ENCODE peak calls at places on chromosome 16, in six cellular contexts. One of them, this sample, is unnamed.
A peak's percentile ranks its signal among the peaks of the same experiment; 100 is the strongest.

GRCh38 chr16:72986011-72986410 is 61.9 kb downstream of the ZFHX3 start:
- DNase-seq in neural progenitor cell: no peak
- DNase-seq in heart right ventricle: peak; percentile 65
- DNase-seq in fibroblast of lung: peak; percentile 72
- DNase-seq in ovary: peak; percentile 57
- DNase-seq in MM.1S: no peak
- DNase-seq in this sample: no peak

GRCh38 chr16:80303691-80304090 is 237.1 kb upstream of the DYNLRB2 start:
- DNase-seq in neural progenitor cell: no peak
- DNase-seq in heart right ventricle: no peak
- DNase-seq in fibroblast of lung: no peak
- DNase-seq in ovary: no peak
- DNase-seq in MM.1S: no peak
- DNase-seq in this sample: no peak

GRCh38 chr16:72637306-72637705 is 410.6 kb downstream of the ZFHX3 start:
- DNase-seq in neural progenitor cell: no peak
- DNase-seq in heart right ventricle: no peak
- DNase-seq in fibroblast of lung: peak; percentile 79
- DNase-seq in ovary: no peak
- DNase-seq in MM.1S: no peak
- DNase-seq in this sample: no peak

GRCh38 chr16:22685162-22685830 is 128.7 kb upstream of the HS3ST2 start:
- DNase-seq in neural progenitor cell: no peak
- DNase-seq in heart right ventricle: peak; percentile 34
- DNase-seq in fibroblast of lung: peak; percentile 22
- DNase-seq in ovary: peak; percentile 70
- DNase-seq in MM.1S: no peak
- DNase-seq in this sample: no peak

GRCh38 chr16:19520861-19521331 is 1.0 kb downstream of the GDE1 start:
- DNase-seq in neural progenitor cell: no peak
- DNase-seq in heart right ventricle: no peak
- DNase-seq in fibroblast of lung: peak; percentile 39
- DNase-seq in ovary: no peak
- DNase-seq in MM.1S: peak; percentile 48
- DNase-seq in this sample: no peak

GRCh38 chr16:27291722-27292240 is 22.0 kb upstream of the IL4R start:
- DNase-seq in neural progenitor cell: no peak
- DNase-seq in heart right ventricle: no peak
- DNase-seq in fibroblast of lung: no peak
- DNase-seq in ovary: no peak
- DNase-seq in MM.1S: no peak
- DNase-seq in this sample: no peak

GRCh38 chr16:726438-727290 is at the start of the genes CCDC78 and HAGHL:
- DNase-seq in neural progenitor cell: peak; percentile 86
- DNase-seq in heart right ventricle: peak; percentile 54
- DNase-seq in fibroblast of lung: peak; percentile 40
- DNase-seq in ovary: peak; percentile 59
- DNase-seq in MM.1S: peak; percentile 74
- DNase-seq in this sample: peak; percentile 40

GRCh38 chr16:84848991-84849634 is 29.3 kb downstream of the CRISPLD2 start:
- DNase-seq in neural progenitor cell: no peak
- DNase-seq in heart right ventricle: no peak
- DNase-seq in fibroblast of lung: no peak
- DNase-seq in ovary: no peak
- DNase-seq in MM.1S: no peak
- DNase-seq in this sample: no peak

GRCh38 chr16:64375386-64375980 is 746.4 kb downstream of the CDH11 start:
- DNase-seq in neural progenitor cell: no peak
- DNase-seq in heart right ventricle: no peak
- DNase-seq in fibroblast of lung: no peak
- DNase-seq in ovary: no peak
- DNase-seq in MM.1S: no peak
- DNase-seq in this sample: no peak

GRCh38 chr16:86850675-86851074 is 272.3 kb downstream of the FOXL1 start:
- DNase-seq in neural progenitor cell: no peak
- DNase-seq in heart right ventricle: no peak
- DNase-seq in fibroblast of lung: no peak
- DNase-seq in ovary: no peak
- DNase-seq in MM.1S: no peak
- DNase-seq in this sample: no peak

GRCh38 chr16:84509032-84509950 is 4.8 kb upstream of the MEAK7 start:
- DNase-seq in neural progenitor cell: no peak
- DNase-seq in heart right ventricle: no peak
- DNase-seq in fibroblast of lung: no peak
- DNase-seq in ovary: peak; percentile 61
- DNase-seq in MM.1S: no peak
- DNase-seq in this sample: no peak

GRCh38 chr16:4692460-4693295 is 684 bp upstream of the NUDT16L1 start:
- DNase-seq in neural progenitor cell: peak; percentile 53
- DNase-seq in heart right ventricle: no peak
- DNase-seq in fibroblast of lung: no peak
- DNase-seq in ovary: no peak
- DNase-seq in MM.1S: peak; percentile 21
- DNase-seq in this sample: no peak

GRCh38 chr16:5003828-5004227 is 29.9 kb downstream of the NAGPA start:
- DNase-seq in neural progenitor cell: no peak
- DNase-seq in heart right ventricle: no peak
- DNase-seq in fibroblast of lung: no peak
- DNase-seq in ovary: no peak
- DNase-seq in MM.1S: no peak
- DNase-seq in this sample: no peak

GRCh38 chr16:69885722-69886121 is 65.4 kb upstream of the CLEC18A start:
- DNase-seq in neural progenitor cell: no peak
- DNase-seq in heart right ventricle: no peak
- DNase-seq in fibroblast of lung: no peak
- DNase-seq in ovary: no peak
- DNase-seq in MM.1S: no peak
- DNase-seq in this sample: no peak

GRCh38 chr16:72560617-72561016 is 388.7 kb upstream of the PMFBP1 start:
- DNase-seq in neural progenitor cell: no peak
- DNase-seq in heart right ventricle: no peak
- DNase-seq in fibroblast of lung: peak; percentile 5
- DNase-seq in ovary: no peak
- DNase-seq in MM.1S: no peak
- DNase-seq in this sample: no peak

GRCh38 chr16:67429053-67429798 is 1.7 kb upstream of the HSD11B2 start:
- DNase-seq in neural progenitor cell: no peak
- DNase-seq in heart right ventricle: no peak
- DNase-seq in fibroblast of lung: no peak
- DNase-seq in ovary: no peak
- DNase-seq in MM.1S: no peak
- DNase-seq in this sample: no peak
- H3K4me1 ChIP-seq in neural progenitor cell: peaks cover 30% of the 10 kb centered on the region
- H3K4me1 ChIP-seq in heart right ventricle: peaks cover 11% of the 10 kb centered on the region
- H3K4me1 ChIP-seq in fibroblast of lung: peaks cover 5% of the 10 kb centered on the region
- H3K4me1 ChIP-seq in ovary: peaks cover 4% of the 10 kb centered on the region
- H3K4me1 ChIP-seq in MM.1S: no peaks in the 10 kb centered on the region
- H3K4me1 ChIP-seq in this sample: no peaks in the 10 kb centered on the region

GRCh38 chr16:88803264-88803987 is at the start of gene CDT1:
- DNase-seq in neural progenitor cell: peak; percentile 92
- DNase-seq in heart right ventricle: peak; percentile 80
- DNase-seq in fibroblast of lung: peak; percentile 79
- DNase-seq in ovary: peak; percentile 93
- DNase-seq in MM.1S: peak; percentile 64
- DNase-seq in this sample: peak; percentile 73

GRCh38 chr16:88804173-88804551 is 573 bp downstream of the CDT1 start:
- DNase-seq in neural progenitor cell: no peak
- DNase-seq in heart right ventricle: no peak
- DNase-seq in fibroblast of lung: no peak
- DNase-seq in ovary: peak; percentile 53
- DNase-seq in MM.1S: no peak
- DNase-seq in this sample: no peak

GRCh38 chr16:88805340-88805715 is 1.7 kb downstream of the CDT1 start:
- DNase-seq in neural progenitor cell: no peak
- DNase-seq in heart right ventricle: no peak
- DNase-seq in fibroblast of lung: no peak
- DNase-seq in ovary: no peak
- DNase-seq in MM.1S: no peak
- DNase-seq in this sample: no peak

GRCh38 chr16:88805887-88806393 is 2.4 kb downstream of the CDT1 start:
- DNase-seq in neural progenitor cell: no peak
- DNase-seq in heart right ventricle: no peak
- DNase-seq in fibroblast of lung: no peak
- DNase-seq in ovary: no peak
- DNase-seq in MM.1S: no peak
- DNase-seq in this sample: no peak

GRCh38 chr16:88804552-88805339 is 1.2 kb downstream of the CDT1 start:
- DNase-seq in neural progenitor cell: no peak
- DNase-seq in heart right ventricle: no peak
- DNase-seq in fibroblast of lung: no peak
- DNase-seq in ovary: peak; percentile 50
- DNase-seq in MM.1S: peak; percentile 58
- DNase-seq in this sample: no peak
- H3K4me1 ChIP-seq in neural progenitor cell: peaks cover 9% of the 10 kb centered on the region
- H3K4me1 ChIP-seq in heart right ventricle: no peaks in the 10 kb centered on the region
- H3K4me1 ChIP-seq in fibroblast of lung: peaks cover 12% of the 10 kb centered on the region
- H3K4me1 ChIP-seq in ovary: no peaks in the 10 kb centered on the region
- H3K4me1 ChIP-seq in MM.1S: no peaks in the 10 kb centered on the region
- H3K4me1 ChIP-seq in this sample: peaks cover 11% of the 10 kb centered on the region

GRCh38 chr16:11050954-11051353 is 106.6 kb downstream of the CLEC16A start:
- DNase-seq in neural progenitor cell: no peak
- DNase-seq in heart right ventricle: no peak
- DNase-seq in fibroblast of lung: no peak
- DNase-seq in ovary: no peak
- DNase-seq in MM.1S: no peak
- DNase-seq in this sample: no peak

GRCh38 chr16:11052080-11052808 is 107.9 kb downstream of the CLEC16A start:
- DNase-seq in neural progenitor cell: no peak
- DNase-seq in heart right ventricle: no peak
- DNase-seq in fibroblast of lung: peak; percentile 18
- DNase-seq in ovary: peak; percentile 21
- DNase-seq in MM.1S: no peak
- DNase-seq in this sample: no peak

GRCh38 chr16:11051430-11052079 is 107.2 kb downstream of the CLEC16A start:
- DNase-seq in neural progenitor cell: no peak
- DNase-seq in heart right ventricle: no peak
- DNase-seq in fibroblast of lung: no peak
- DNase-seq in ovary: no peak
- DNase-seq in MM.1S: no peak
- DNase-seq in this sample: no peak

GRCh38 chr16:11056090-11056988 is 112.0 kb downstream of the CLEC16A start:
- DNase-seq in neural progenitor cell: no peak
- DNase-seq in heart right ventricle: no peak
- DNase-seq in fibroblast of lung: peak; percentile 85
- DNase-seq in ovary: peak; percentile 13
- DNase-seq in MM.1S: no peak
- DNase-seq in this sample: no peak

DNA sequence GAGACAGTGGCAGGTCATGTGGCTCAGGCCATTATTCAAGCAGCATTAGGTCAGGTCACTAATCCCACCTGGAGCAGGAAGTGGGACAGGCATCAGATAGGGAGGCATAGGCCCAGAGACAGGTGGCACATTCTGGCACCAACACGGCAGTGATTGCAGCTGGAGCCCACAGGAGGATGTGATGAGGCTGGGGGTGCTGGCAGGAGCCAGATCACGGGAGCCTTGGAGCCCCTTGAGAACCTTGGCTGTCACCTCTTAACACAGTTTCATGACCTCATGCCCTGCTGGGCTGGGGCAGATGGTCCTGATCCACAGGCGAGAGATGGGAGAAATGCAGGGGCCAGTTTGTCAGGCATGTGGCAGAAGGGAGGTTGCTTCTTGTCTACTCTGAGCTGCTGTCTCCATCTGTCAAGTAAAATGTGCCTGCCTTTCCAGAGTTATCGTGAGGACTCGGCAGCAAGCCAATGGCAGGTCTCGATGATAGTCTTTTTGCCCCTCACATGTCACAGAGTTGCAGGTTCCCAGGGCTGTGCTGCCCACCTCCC is 109.6 kb downstream of the CLEC16A start:
- DNase-seq in neural progenitor cell: no peak
- DNase-seq in heart right ventricle: no peak
- DNase-seq in fibroblast of lung: no peak
- DNase-seq in ovary: no peak
- DNase-seq in MM.1S: no peak
- DNase-seq in this sample: no peak
- H3K4me1 ChIP-seq in neural progenitor cell: no peaks in the 10 kb centered on the region
- H3K4me1 ChIP-seq in heart right ventricle: no peaks in the 10 kb centered on the region
- H3K4me1 ChIP-seq in fibroblast of lung: peaks cover 4% of the 10 kb centered on the region
- H3K4me1 ChIP-seq in ovary: peaks cover 10% of the 10 kb centered on the region
- H3K4me1 ChIP-seq in MM.1S: no peaks in the 10 kb centered on the region
- H3K4me1 ChIP-seq in this sample: peaks cover 26% of the 10 kb centered on the region

GRCh38 chr16:88635671-88636070 is 2.7 kb upstream of the IL17C start:
- DNase-seq in neural progenitor cell: no peak
- DNase-seq in heart right ventricle: no peak
- DNase-seq in fibroblast of lung: no peak
- DNase-seq in ovary: no peak
- DNase-seq in MM.1S: no peak
- DNase-seq in this sample: no peak
- H3K4me1 ChIP-seq in neural progenitor cell: peaks cover 4% of the 10 kb centered on the region
- H3K4me1 ChIP-seq in heart right ventricle: no peaks in the 10 kb centered on the region
- H3K4me1 ChIP-seq in fibroblast of lung: peaks cover 2% of the 10 kb centered on the region
- H3K4me1 ChIP-seq in ovary: no peaks in the 10 kb centered on the region
- H3K4me1 ChIP-seq in MM.1S: peaks cover 19% of the 10 kb centered on the region
- H3K4me1 ChIP-seq in this sample: peaks cover 38% of the 10 kb centered on the region

DNA sequence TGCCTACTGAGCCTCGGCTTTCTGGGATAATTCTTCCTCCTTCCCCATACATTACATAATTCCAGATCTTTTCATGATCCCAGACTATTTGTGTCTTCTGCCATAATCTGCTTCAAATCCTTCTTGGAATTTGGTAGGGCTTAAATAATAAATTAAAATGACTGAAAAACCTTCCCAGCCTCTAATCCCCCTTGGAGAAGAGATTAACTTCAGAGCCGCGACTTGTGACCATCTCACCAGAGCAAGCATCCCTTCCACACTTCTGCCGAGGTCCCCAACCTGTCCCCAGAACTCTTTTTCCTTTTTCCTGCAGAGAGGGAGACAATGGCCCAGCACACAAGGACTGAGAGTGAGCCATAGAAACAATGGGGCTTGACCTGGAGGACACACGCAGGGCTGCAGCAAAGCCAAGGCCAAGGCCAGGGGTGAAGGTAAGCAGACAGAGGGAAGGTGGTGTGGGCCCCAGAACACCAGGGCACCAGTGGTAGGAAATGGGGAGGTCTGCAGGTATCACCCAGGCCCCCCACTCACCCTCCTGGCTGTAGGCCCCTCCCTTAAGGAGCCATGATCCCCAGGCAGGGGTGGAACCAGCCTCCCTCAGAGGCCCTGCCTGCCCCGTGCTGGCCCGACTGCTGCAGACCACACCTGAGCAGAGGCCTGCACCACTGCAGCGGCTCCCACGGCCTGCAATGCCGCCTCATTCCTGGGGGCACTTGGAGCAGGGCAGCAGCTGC is 9.6 kb upstream of the BCAR1 start:
- DNase-seq in neural progenitor cell: no peak
- DNase-seq in heart right ventricle: no peak
- DNase-seq in fibroblast of lung: no peak
- DNase-seq in ovary: no peak
- DNase-seq in MM.1S: no peak
- DNase-seq in this sample: no peak
- H3K4me1 ChIP-seq in neural progenitor cell: peaks cover 26% of the 10 kb centered on the region
- H3K4me1 ChIP-seq in heart right ventricle: peaks cover 55% of the 10 kb centered on the region
- H3K4me1 ChIP-seq in fibroblast of lung: peaks cover 56% of the 10 kb centered on the region
- H3K4me1 ChIP-seq in ovary: peaks cover 47% of the 10 kb centered on the region
- H3K4me1 ChIP-seq in MM.1S: no peaks in the 10 kb centered on the region
- H3K4me1 ChIP-seq in this sample: no peaks in the 10 kb centered on the region

DNA sequence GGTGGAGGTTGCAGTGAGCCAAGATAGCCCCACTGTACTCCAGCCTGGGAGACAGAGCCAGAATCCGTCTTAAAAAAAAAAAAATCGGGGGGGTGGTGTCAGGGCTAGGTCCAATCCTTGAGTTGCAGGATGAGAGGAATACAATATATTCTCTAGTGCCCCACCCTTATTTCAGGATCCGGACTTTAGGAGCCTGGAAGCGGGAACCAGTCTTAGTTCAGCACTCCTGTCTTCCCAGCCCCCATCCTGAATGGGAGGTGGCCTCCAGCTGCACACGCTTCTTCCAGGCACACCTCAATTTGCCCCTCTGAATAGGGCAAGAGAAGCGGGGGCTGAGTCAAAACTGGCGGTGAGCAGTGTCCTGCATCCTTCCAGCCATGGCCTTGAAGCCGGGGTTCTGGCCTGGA is 1.6 kb downstream of the FHOD1 start:
- DNase-seq in neural progenitor cell: no peak
- DNase-seq in heart right ventricle: peak; percentile 73
- DNase-seq in fibroblast of lung: no peak
- DNase-seq in ovary: no peak
- DNase-seq in MM.1S: no peak
- DNase-seq in this sample: no peak
- H3K4me1 ChIP-seq in neural progenitor cell: peaks cover 25% of the 10 kb centered on the region
- H3K4me1 ChIP-seq in heart right ventricle: peaks cover 39% of the 10 kb centered on the region
- H3K4me1 ChIP-seq in fibroblast of lung: peaks cover 58% of the 10 kb centered on the region
- H3K4me1 ChIP-seq in ovary: peaks cover 14% of the 10 kb centered on the region
- H3K4me1 ChIP-seq in MM.1S: peaks cover 36% of the 10 kb centered on the region
- H3K4me1 ChIP-seq in this sample: peaks cover 31% of the 10 kb centered on the region

This sample was measured in naive thymus-derived CD4-positive, alpha-beta T cell.